ENCODE peak calls at places on chromosomes 16 and 17, in eight cellular contexts. One of them, this sample, is unnamed.

GRCh38 chr16:89430436-89431157 is 59.8 kb downstream of the ANKRD11 start:
- DNase-seq in neural progenitor cell: no peak
- DNase-seq in IMR-90: no peak
- DNase-seq in osteoblast: no peak
- DNase-seq in K562: no peak
- DNase-seq in GM12878: no peak
- DNase-seq in H9: no peak
- DNase-seq in neuronal stem cell: no peak
- DNase-seq in this sample: no peak

GRCh38 chr16:20300312-20301097 is 26.8 kb downstream of the GP2 start:
- DNase-seq in neural progenitor cell: peak; percentile 79
- DNase-seq in IMR-90: peak; percentile 41
- DNase-seq in osteoblast: peak; percentile 81
- DNase-seq in K562: peak; percentile 68
- DNase-seq in GM12878: peak; percentile 46
- DNase-seq in H9: peak; percentile 77
- DNase-seq in neuronal stem cell: peak; percentile 70
- DNase-seq in this sample: peak; percentile 7

GRCh38 chr17:9499041-9499440 is 76.6 kb downstream of the STX8 start:
- DNase-seq in neural progenitor cell: no peak
- DNase-seq in IMR-90: no peak
- DNase-seq in osteoblast: no peak
- DNase-seq in K562: no peak
- DNase-seq in GM12878: no peak
- DNase-seq in H9: no peak
- DNase-seq in neuronal stem cell: no peak
- DNase-seq in this sample: no peak

GRCh38 chr17:79922161-79922569 is 82.9 kb upstream of the CBX4 start:
- DNase-seq in neural progenitor cell: no peak
- DNase-seq in IMR-90: no peak
- DNase-seq in osteoblast: peak; percentile 84
- DNase-seq in K562: no peak
- DNase-seq in GM12878: no peak
- DNase-seq in H9: no peak
- DNase-seq in neuronal stem cell: no peak
- DNase-seq in this sample: no peak

GRCh38 chr17:57389474-57389873 is 133.2 kb downstream of the MSI2 start:
- DNase-seq in neural progenitor cell: no peak
- DNase-seq in IMR-90: no peak
- DNase-seq in osteoblast: no peak
- DNase-seq in K562: no peak
- DNase-seq in GM12878: no peak
- DNase-seq in H9: no peak
- DNase-seq in neuronal stem cell: no peak
- DNase-seq in this sample: no peak

GRCh38 chr16:24118126-24118821 is 137.9 kb upstream of the CACNG3 start:
- DNase-seq in neural progenitor cell: no peak
- DNase-seq in IMR-90: no peak
- DNase-seq in osteoblast: no peak
- DNase-seq in K562: no peak
- DNase-seq in GM12878: no peak
- DNase-seq in H9: no peak
- DNase-seq in neuronal stem cell: no peak
- DNase-seq in this sample: no peak

GRCh38 chr16:4217246-4218131 is 24.4 kb downstream of the SRL start:
- DNase-seq in neural progenitor cell: peak; percentile 32
- DNase-seq in IMR-90: peak; percentile 27
- DNase-seq in osteoblast: no peak
- DNase-seq in K562: no peak
- DNase-seq in GM12878: no peak
- DNase-seq in H9: no peak
- DNase-seq in neuronal stem cell: no peak
- DNase-seq in this sample: peak; percentile 53

GRCh38 chr17:51913491-51913890 is 245.0 kb downstream of the CA10 start:
- DNase-seq in neural progenitor cell: no peak
- DNase-seq in IMR-90: no peak
- DNase-seq in osteoblast: no peak
- DNase-seq in K562: no peak
- DNase-seq in GM12878: no peak
- DNase-seq in H9: no peak
- DNase-seq in neuronal stem cell: no peak
- DNase-seq in this sample: no peak

GRCh38 chr17:45812102-45812501 is 28.0 kb downstream of the CRHR1 start:
- DNase-seq in neural progenitor cell: peak; percentile 51
- DNase-seq in IMR-90: no peak
- DNase-seq in osteoblast: no peak
- DNase-seq in K562: peak; percentile 25
- DNase-seq in GM12878: no peak
- DNase-seq in H9: no peak
- DNase-seq in neuronal stem cell: peak; percentile 15
- DNase-seq in this sample: peak; percentile 5

GRCh38 chr16:17828012-17828411 is 357.3 kb upstream of the XYLT1 start:
- DNase-seq in neural progenitor cell: no peak
- DNase-seq in IMR-90: peak; percentile 90
- DNase-seq in osteoblast: peak; percentile 47
- DNase-seq in K562: no peak
- DNase-seq in GM12878: no peak
- DNase-seq in H9: no peak
- DNase-seq in neuronal stem cell: no peak
- DNase-seq in this sample: peak; percentile 91

GRCh38 chr16:71555230-71555891 is 21.5 kb downstream of the TAT start:
- DNase-seq in neural progenitor cell: no peak
- DNase-seq in IMR-90: no peak
- DNase-seq in osteoblast: no peak
- DNase-seq in K562: no peak
- DNase-seq in GM12878: no peak
- DNase-seq in H9: no peak
- DNase-seq in neuronal stem cell: no peak
- DNase-seq in this sample: no peak

GRCh38 chr16:66458853-66459252 is 31.8 kb downstream of the BEAN1 start:
- DNase-seq in neural progenitor cell: no peak
- DNase-seq in IMR-90: no peak
- DNase-seq in osteoblast: peak; percentile 14
- DNase-seq in K562: no peak
- DNase-seq in GM12878: no peak
- DNase-seq in H9: no peak
- DNase-seq in neuronal stem cell: no peak
- DNase-seq in this sample: no peak

GRCh38 chr17:73091770-73092517 is 544 bp downstream of the SLC39A11 start:
- DNase-seq in neural progenitor cell: peak; percentile 71
- DNase-seq in IMR-90: peak; percentile 36
- DNase-seq in osteoblast: peak; percentile 81
- DNase-seq in K562: peak; percentile 64
- DNase-seq in GM12878: no peak
- DNase-seq in H9: peak; percentile 75
- DNase-seq in neuronal stem cell: no peak
- DNase-seq in this sample: peak; percentile 35

GRCh38 chr16:68074850-68075249 is 10.3 kb upstream of the NFATC3 start:
- DNase-seq in neural progenitor cell: no peak
- DNase-seq in IMR-90: no peak
- DNase-seq in osteoblast: no peak
- DNase-seq in K562: no peak
- DNase-seq in GM12878: peak; percentile 95
- DNase-seq in H9: no peak
- DNase-seq in neuronal stem cell: no peak
- DNase-seq in this sample: no peak

GRCh38 chr17:2453865-2454264 is 53.0 kb upstream of the MNT start:
- DNase-seq in neural progenitor cell: no peak
- DNase-seq in IMR-90: no peak
- DNase-seq in osteoblast: no peak
- DNase-seq in K562: no peak
- DNase-seq in GM12878: no peak
- DNase-seq in H9: no peak
- DNase-seq in neuronal stem cell: no peak
- DNase-seq in this sample: no peak

GRCh38 chr16:75376475-75376907 is 56.8 kb downstream of the CFDP1 start:
- DNase-seq in neural progenitor cell: no peak
- DNase-seq in IMR-90: no peak
- DNase-seq in osteoblast: no peak
- DNase-seq in K562: no peak
- DNase-seq in GM12878: no peak
- DNase-seq in H9: peak; percentile 29
- DNase-seq in neuronal stem cell: no peak
- DNase-seq in this sample: peak; percentile 39
- H3K27ac ChIP-seq in neural progenitor cell: no peak overlapping the region
- H3K27ac ChIP-seq in IMR-90: no peak overlapping the region
- H3K27ac ChIP-seq in osteoblast: no peak overlapping the region
- H3K27ac ChIP-seq in K562: no peak overlapping the region
- H3K27ac ChIP-seq in GM12878: no peak overlapping the region
- H3K27ac ChIP-seq in H9: no peak overlapping the region
- H3K27ac ChIP-seq in neuronal stem cell: no peak overlapping the region
- H3K27ac ChIP-seq in this sample: no peak overlapping the region

DNA sequence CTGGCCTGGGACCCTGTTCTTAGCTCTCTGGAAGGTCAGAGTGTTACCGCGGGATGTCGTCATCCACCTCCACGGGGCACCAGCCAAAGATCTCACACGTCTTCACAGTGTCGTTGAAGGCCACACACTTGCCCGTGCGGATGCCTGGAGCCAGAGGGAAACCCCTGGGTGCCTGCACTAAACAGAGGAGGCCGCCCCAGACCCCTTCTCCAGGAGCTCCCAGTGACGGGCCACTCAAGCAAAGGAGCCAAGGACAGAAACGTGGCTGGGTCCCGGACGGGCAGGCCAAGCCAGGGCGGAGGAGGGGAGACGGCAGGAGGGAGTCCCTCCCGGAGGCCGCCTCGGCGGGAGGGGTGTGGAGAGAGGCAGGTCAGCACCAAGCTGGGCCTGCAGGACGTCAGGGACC is 11.0 kb upstream of the CAMKK1 start:
- DNase-seq in neural progenitor cell: no peak
- DNase-seq in IMR-90: no peak
- DNase-seq in osteoblast: no peak
- DNase-seq in K562: no peak
- DNase-seq in GM12878: no peak
- DNase-seq in H9: no peak
- DNase-seq in neuronal stem cell: no peak
- DNase-seq in this sample: no peak
- H3K4me2 ChIP-seq in neural progenitor cell: no peak overlapping the region
- H3K4me2 ChIP-seq in IMR-90: no peak overlapping the region
- H3K4me2 ChIP-seq in osteoblast: no peak overlapping the region
- H3K4me2 ChIP-seq in K562: no peak overlapping the region
- H3K4me2 ChIP-seq in GM12878: no peak overlapping the region
- H3K4me2 ChIP-seq in H9: no peak overlapping the region
- H3K4me2 ChIP-seq in neuronal stem cell: no peak overlapping the region
- H3K4me2 ChIP-seq in this sample: no peak overlapping the region

GRCh38 chr17:78884148-78884870 is 18.7 kb downstream of the CEP295NL start:
- DNase-seq in neural progenitor cell: peak; percentile 41
- DNase-seq in IMR-90: no peak
- DNase-seq in osteoblast: peak; percentile 81
- DNase-seq in K562: no peak
- DNase-seq in GM12878: no peak
- DNase-seq in H9: no peak
- DNase-seq in neuronal stem cell: no peak
- DNase-seq in this sample: no peak
- H2AFZ ChIP-seq in neural progenitor cell: no peak overlapping the region
- H2AFZ ChIP-seq in IMR-90: peak overlapping the region; percentile 84
- H2AFZ ChIP-seq in osteoblast: no peak overlapping the region
- H2AFZ ChIP-seq in K562: no peak overlapping the region
- H2AFZ ChIP-seq in GM12878: no peak overlapping the region
- H2AFZ ChIP-seq in H9: no peak overlapping the region
- H2AFZ ChIP-seq in neuronal stem cell: peak overlapping the region; percentile 74
- H2AFZ ChIP-seq in this sample: no peak overlapping the region

DNA sequence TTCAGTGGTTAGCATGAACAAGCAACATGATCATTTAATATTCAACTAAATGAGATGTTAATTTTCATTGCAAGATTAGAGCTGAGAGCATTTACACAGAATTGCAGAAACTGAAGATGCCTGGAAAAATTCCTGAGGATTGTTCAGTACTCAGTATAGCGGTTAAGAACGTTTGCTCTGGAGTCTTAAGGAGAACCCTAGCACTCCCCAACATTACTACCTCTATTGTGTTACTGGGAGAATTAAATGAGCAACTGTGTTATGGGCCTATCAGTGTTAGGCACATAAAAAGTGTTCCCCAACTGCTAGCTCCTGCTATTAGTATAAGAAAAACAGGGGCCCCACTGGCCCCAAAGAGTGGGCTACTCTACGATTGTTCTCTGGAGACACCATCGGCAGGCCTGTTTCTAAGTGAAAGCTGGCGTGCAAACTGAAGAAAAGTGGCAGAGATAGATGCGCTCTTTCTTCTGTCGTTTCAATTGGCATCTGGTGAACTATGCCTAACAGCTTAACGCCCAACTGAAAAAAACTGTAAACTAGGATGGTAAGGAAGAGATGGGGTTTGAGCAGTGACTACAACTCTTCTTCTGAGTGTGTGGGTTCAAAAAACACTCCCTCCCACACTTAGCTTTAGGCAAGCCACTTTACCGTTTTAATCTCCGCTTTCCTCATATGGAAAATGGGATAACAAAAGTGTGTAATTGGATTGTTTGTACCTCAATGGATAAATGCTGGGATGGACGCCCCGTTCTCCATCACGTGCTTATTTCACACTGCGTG is 1.3 kb downstream of the CDR2 start:
- DNase-seq in neural progenitor cell: peak; percentile 25
- DNase-seq in IMR-90: no peak
- DNase-seq in osteoblast: peak; percentile 41
- DNase-seq in K562: no peak
- DNase-seq in GM12878: no peak
- DNase-seq in H9: no peak
- DNase-seq in neuronal stem cell: no peak
- DNase-seq in this sample: peak; percentile 20
- H3K27ac ChIP-seq in neural progenitor cell: no peak overlapping the region
- H3K27ac ChIP-seq in IMR-90: peak overlapping the region; percentile 91
- H3K27ac ChIP-seq in osteoblast: peak overlapping the region; percentile 79
- H3K27ac ChIP-seq in K562: peak overlapping the region; percentile 80
- H3K27ac ChIP-seq in GM12878: peak overlapping the region; percentile 77
- H3K27ac ChIP-seq in H9: no peak overlapping the region
- H3K27ac ChIP-seq in neuronal stem cell: no peak overlapping the region
- H3K27ac ChIP-seq in this sample: peak overlapping the region; percentile 89

DNA sequence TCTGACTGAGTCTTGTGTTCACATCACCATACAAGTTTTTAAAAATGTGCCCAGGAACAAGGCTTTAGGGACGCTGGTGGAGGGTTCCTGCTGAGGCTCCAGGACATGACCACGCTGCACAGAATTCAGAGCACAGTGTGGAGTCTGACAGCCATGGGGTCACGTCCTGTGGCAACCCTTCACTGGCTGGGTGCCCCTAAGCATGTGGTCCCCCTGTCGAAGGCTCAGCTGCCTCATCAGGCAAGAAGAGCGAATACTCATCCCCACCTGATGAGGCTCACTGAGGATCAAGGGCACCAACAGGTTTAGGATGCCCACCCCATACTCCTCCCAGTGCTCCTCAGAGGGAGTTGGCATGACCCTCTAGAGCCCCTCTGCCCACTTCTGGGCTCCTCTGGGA is 5.9 kb downstream of the PNMT start:
- DNase-seq in neural progenitor cell: no peak
- DNase-seq in IMR-90: no peak
- DNase-seq in osteoblast: no peak
- DNase-seq in K562: no peak
- DNase-seq in GM12878: no peak
- DNase-seq in H9: no peak
- DNase-seq in neuronal stem cell: no peak
- DNase-seq in this sample: no peak
- H3K4me2 ChIP-seq in neural progenitor cell: no peak overlapping the region
- H3K4me2 ChIP-seq in IMR-90: no peak overlapping the region
- H3K4me2 ChIP-seq in osteoblast: no peak overlapping the region
- H3K4me2 ChIP-seq in K562: no peak overlapping the region
- H3K4me2 ChIP-seq in GM12878: no peak overlapping the region
- H3K4me2 ChIP-seq in H9: no peak overlapping the region
- H3K4me2 ChIP-seq in neuronal stem cell: no peak overlapping the region
- H3K4me2 ChIP-seq in this sample: no peak overlapping the region